ENCODE peak calls at places on chromosome 2, in six cellular contexts. O, Y, D, L, S and A are unnamed samples.

GRCh38 chr2:177029501-177029900 is 183.1 kb upstream of the HNRNPA3 start:
- DNase-seq in L (peak; percentile 46), O (no peak), S (no peak), Y (no peak), D (no peak), A (no peak)

GRCh38 chr2:227376911-227377396 is 2.2 kb downstream of the TM4SF20 start:
- DNase-seq in S (no peak), L (no peak), Y (no peak), D (peak; percentile 53), O (peak; percentile 50), A (no peak)

GRCh38 chr2:56191617-56192016 is 7.8 kb downstream of the CCDC85A start:
- DNase-seq in S (no peak), Y (no peak), O (peak; percentile 57), D (peak; percentile 71), L (peak; percentile 46), A (no peak)

GRCh38 chr2:71833855-71834554 is 313.7 kb downstream of the CYP26B1 start:
- DNase-seq in D (no peak), O (peak; percentile 20), Y (no peak), S (no peak), L (peak; percentile 8), A (no peak)

GRCh38 chr2:226979004-226979403 is 143.2 kb downstream of the RHBDD1 start:
- DNase-seq in Y (no peak), O (no peak), L (no peak), D (peak; percentile 5), S (no peak), A (no peak)

GRCh38 chr2:167550448-167550847 is 662.2 kb downstream of the XIRP2 start:
- DNase-seq in D (peak; percentile 26), O (peak; percentile 66), L (no peak), S (no peak), Y (no peak), A (no peak)

GRCh38 chr2:84906108-84906899 is 848 bp downstream of the TMSB10 start:
- DNase-seq in Y (no peak), S (no peak), O (no peak), D (peak; percentile 29), L (no peak), A (peak; percentile 76)

GRCh38 chr2:43676322-43677050 is at the start of gene C1GALT1C1L:
- DNase-seq in D (peak; percentile 64), O (peak; percentile 59), S (no peak), Y (no peak), L (no peak), A (peak; percentile 20)

GRCh38 chr2:176455865-176456291 is 186.6 kb downstream of the MTX2 start:
- DNase-seq in L (peak; percentile 51), S (peak; percentile 70), Y (no peak), D (peak; percentile 13), O (no peak), A (no peak)

GRCh38 chr2:12081481-12082210 is 335.2 kb downstream of the LPIN1 start:
- DNase-seq in S (no peak), O (no peak), L (no peak), Y (no peak), D (no peak), A (peak; percentile 19)

GRCh38 chr2:99066075-99066557 is 75.4 kb upstream of the C2orf15 start:
- DNase-seq in D (peak; percentile 60), O (peak; percentile 70), Y (no peak), L (no peak), S (peak; percentile 11), A (no peak)

GRCh38 chr2:111068435-111069058 is 52.2 kb upstream of the BCL2L11 start:
- DNase-seq in O (no peak), L (peak; percentile 48), D (no peak), Y (no peak), S (no peak), A (no peak)

GRCh38 chr2:78999410-78999809 is 26.1 kb upstream of the REG3G start:
- DNase-seq in L (no peak), D (peak; percentile 13), Y (no peak), O (peak; percentile 17), S (no peak), A (no peak)

GRCh38 chr2:136206613-136207012 is 88.7 kb upstream of the CXCR4 start:
- DNase-seq in L (no peak), D (no peak), Y (no peak), S (no peak), O (no peak), A (peak; percentile 64)

GRCh38 chr2:64975232-64975791 is 13.9 kb upstream of the SLC1A4 start:
- DNase-seq in D (peak; percentile 86), L (no peak), S (no peak), O (peak; percentile 57), Y (no peak), A (no peak)

GRCh38 chr2:127658641-127659407 is 12.9 kb downstream of the GPR17 start:
- DNase-seq in Y (no peak), O (no peak), D (no peak), S (no peak), L (no peak), A (no peak)

GRCh38 chr2:228878138-228878537 is 392.9 kb downstream of the PID1 start:
- DNase-seq in L (no peak), O (no peak), S (no peak), Y (no peak), D (no peak), A (no peak)

GRCh38 chr2:88078624-88079169 is 11.1 kb downstream of the SMYD1 start:
- DNase-seq in S (no peak), Y (no peak), L (no peak), D (no peak), O (no peak), A (no peak)

GRCh38 chr2:222837643-222838056 is 23.2 kb upstream of the ACSL3 start:
- DNase-seq in D (peak; percentile 72), S (no peak), O (peak; percentile 66), L (no peak), Y (no peak), A (no peak)

GRCh38 chr2:3741372-3741771 is 38.0 kb downstream of the DCDC2C start:
- DNase-seq in S (no peak), Y (no peak), L (no peak), D (no peak), O (no peak), A (no peak)

GRCh38 chr2:3736112-3736511 is 32.7 kb downstream of the DCDC2C start:
- DNase-seq in S (no peak), L (no peak), Y (no peak), D (no peak), O (no peak), A (no peak)

GRCh38 chr2:3739313-3739712 is 35.9 kb downstream of the DCDC2C start:
- DNase-seq in D (no peak), Y (no peak), L (no peak), S (no peak), O (no peak), A (no peak)

GRCh38 chr2:3737128-3737527 is 33.8 kb downstream of the DCDC2C start:
- DNase-seq in D (no peak), L (no peak), O (no peak), Y (no peak), S (no peak), A (no peak)

GRCh38 chr2:3738454-3738853 is 35.1 kb downstream of the DCDC2C start:
- DNase-seq in S (no peak), L (peak; percentile 50), Y (no peak), O (peak; percentile 74), D (peak; percentile 63), A (peak; percentile 46)
- TF ChIP-seq CTCF in S (peak; percentile 7), L (peak; percentile 65), Y (no peak), O (peak; percentile 74), D (peak; percentile 54), A (peak; percentile 25)

GRCh38 chr2:36456227-36456788 is 100.7 kb downstream of the CRIM1 start:
- DNase-seq in O (peak; percentile 85), D (no peak), S (peak; percentile 52), Y (no peak), L (no peak), A (no peak)

GRCh38 chr2:36458106-36458505 is 102.5 kb downstream of the CRIM1 start:
- DNase-seq in L (peak; percentile 45), D (no peak), Y (no peak), O (no peak), S (no peak), A (no peak)

GRCh38 chr2:36462311-36462710 is 106.7 kb downstream of the CRIM1 start:
- DNase-seq in S (no peak), D (no peak), O (peak; percentile 26), L (no peak), Y (no peak), A (no peak)

GRCh38 chr2:36461039-36461681 is 105.6 kb downstream of the CRIM1 start:
- DNase-seq in S (no peak), O (peak; percentile 98), D (peak; percentile 82), L (no peak), Y (no peak), A (no peak)

DNA sequence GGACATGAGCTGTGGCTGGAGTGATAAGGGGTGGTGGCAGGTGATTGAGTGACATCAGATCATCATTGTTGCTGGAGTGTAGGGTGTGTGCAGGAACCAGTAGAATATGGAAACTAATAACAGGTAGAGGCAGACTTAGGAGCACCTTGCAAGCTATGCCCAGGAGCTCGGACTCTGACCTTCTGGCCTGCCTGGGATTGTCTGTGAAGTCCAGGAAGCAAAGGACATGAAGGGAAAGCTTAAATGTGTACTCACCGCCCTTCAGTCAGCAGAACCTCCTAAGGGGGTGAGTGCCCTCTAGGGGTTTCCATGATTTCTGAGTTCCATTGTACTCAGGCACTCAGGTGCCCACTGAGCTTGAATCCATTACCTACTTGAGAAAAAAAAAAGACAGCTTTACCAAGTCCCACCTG is 104.2 kb downstream of the CRIM1 start:
- DNase-seq in L (peak; percentile 76), S (no peak), Y (no peak), D (peak; percentile 87), O (peak; percentile 78), A (no peak)
- TF ChIP-seq CTCF in L (peak; percentile 76), S (peak; percentile 33), Y (no peak), D (peak; percentile 92), O (peak; percentile 66), A (no peak)

GRCh38 chr2:180063494-180063893 is 56.4 kb upstream of the CWC22 start:
- DNase-seq in D (no peak), L (no peak), S (no peak), Y (no peak), O (no peak), A (no peak)
- TF ChIP-seq CTCF in D (no peak), L (no peak), S (no peak), Y (no peak), O (peak; percentile 15), A (no peak)

GRCh38 chr2:9775999-9776685 is 67.1 kb upstream of the TAF1B start:
- DNase-seq in Y (no peak), D (no peak), O (no peak), L (no peak), S (no peak), A (no peak)

GRCh38 chr2:9777081-9777480 is 66.2 kb upstream of the TAF1B start:
- DNase-seq in L (no peak), Y (no peak), S (no peak), D (no peak), O (no peak), A (no peak)

GRCh38 chr2:9778471-9779402 is 64.5 kb upstream of the TAF1B start:
- DNase-seq in O (no peak), L (no peak), S (no peak), D (no peak), Y (no peak), A (no peak)

GRCh38 chr2:9779572-9780264 is 63.6 kb upstream of the TAF1B start:
- DNase-seq in S (no peak), D (no peak), L (no peak), O (no peak), Y (no peak), A (peak; percentile 74)

DNA sequence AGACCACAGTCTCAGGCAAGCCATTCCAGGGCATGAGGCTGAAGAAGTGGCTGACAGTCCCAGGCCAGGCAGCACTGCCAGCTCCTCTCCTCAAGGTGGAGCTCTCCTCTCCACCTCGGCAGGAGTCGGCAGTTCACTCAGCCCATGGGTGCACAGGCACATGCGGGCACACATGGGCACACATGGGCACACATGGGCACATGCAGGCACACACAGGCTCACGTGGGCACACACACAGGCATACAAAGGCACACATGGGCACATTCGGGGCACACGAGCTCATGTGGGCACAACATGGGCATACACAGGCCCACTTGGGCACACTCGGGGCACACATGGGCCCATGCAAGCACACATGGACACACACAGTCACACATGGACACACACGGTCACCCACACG is 65.3 kb upstream of the TAF1B start:
- DNase-seq in Y (no peak), L (peak; percentile 55), D (peak; percentile 45), S (no peak), O (no peak), A (no peak)
- TF ChIP-seq CTCF in Y (no peak), L (peak; percentile 71), D (peak; percentile 21), S (no peak), O (peak; percentile 68), A (no peak)